ENCODE peak calls at places on chromosomes 5 and 9, in six cellular contexts. W is endothelial cell of umbilical vein, F is fibroblast of lung, P is MM.1S, M is astrocyte, T is neuronal stem cell. E is an unnamed sample.

GRCh38 chr5:89213584-89213983 is 330.6 kb upstream of the MEF2C start:
- DNase-seq in W (no peak), F (peak; percentile 84), P (no peak), M (peak; percentile 89), T (no peak), E (no peak)

GRCh38 chr9:15306068-15306756 is 804 bp downstream of the TTC39B start:
- DNase-seq in W (peak; percentile 41), F (peak; percentile 63), P (no peak), M (peak; percentile 41), T (peak; percentile 5), E (no peak)

GRCh38 chr5:145236966-145237365 is 598.2 kb downstream of the PRELID2 start:
- DNase-seq in W (no peak), F (no peak), P (no peak), M (no peak), T (no peak), E (no peak)

GRCh38 chr5:10836991-10837390 is 76.0 kb upstream of the DAP start:
- DNase-seq in W (no peak), F (no peak), P (no peak), M (peak; percentile 85), T (no peak), E (no peak)

GRCh38 chr5:76766746-76767145 is 50.8 kb downstream of the F2R start:
- DNase-seq in W (peak; percentile 68), F (peak; percentile 64), P (no peak), M (peak; percentile 60), T (no peak), E (no peak)

GRCh38 chr5:145360936-145361335 is 474.2 kb downstream of the PRELID2 start:
- DNase-seq in W (no peak), F (peak; percentile 2), P (no peak), M (no peak), T (no peak), E (no peak)

GRCh38 chr5:123610665-123611406 is 98.9 kb downstream of the CSNK1G3 start:
- DNase-seq in W (peak; percentile 84), F (peak; percentile 86), P (peak; percentile 69), M (peak; percentile 46), T (peak; percentile 49), E (peak; percentile 83)

GRCh38 chr5:181042722-181043121 is 2.7 kb downstream of the BTNL9 start:
- DNase-seq in W (no peak), F (no peak), P (no peak), M (no peak), T (no peak), E (no peak)

GRCh38 chr9:130501645-130502044 is 56.9 kb downstream of the ASS1 start:
- DNase-seq in W (no peak), F (no peak), P (no peak), M (no peak), T (no peak), E (no peak)

GRCh38 chr9:14321517-14322125 is 7.7 kb upstream of the NFIB start:
- DNase-seq in W (peak; percentile 60), F (no peak), P (no peak), M (peak; percentile 57), T (no peak), E (peak; percentile 76)

GRCh38 chr9:108972626-108973209 is 38.5 kb downstream of the ABITRAM start:
- DNase-seq in W (no peak), F (peak; percentile 56), P (no peak), M (peak; percentile 21), T (no peak), E (no peak)

GRCh38 chr5:168104811-168105481 is 186.5 kb upstream of the WWC1 start:
- DNase-seq in W (no peak), F (no peak), P (no peak), M (no peak), T (no peak), E (no peak)

GRCh38 chr9:7297521-7297920 is 502.1 kb downstream of the DMAC1 start:
- DNase-seq in W (no peak), F (no peak), P (no peak), M (no peak), T (no peak), E (no peak)

GRCh38 chr9:995776-996175 is 19.3 kb downstream of the DMRT3 start:
- DNase-seq in W (no peak), F (no peak), P (no peak), M (peak; percentile 54), T (no peak), E (no peak)
- H3K27ac ChIP-seq in W (no peak overlapping the region), F (no peak overlapping the region), P (no peak overlapping the region), M (peak overlapping the region; percentile 47), T (no peak overlapping the region), E (no peak overlapping the region)

DNA sequence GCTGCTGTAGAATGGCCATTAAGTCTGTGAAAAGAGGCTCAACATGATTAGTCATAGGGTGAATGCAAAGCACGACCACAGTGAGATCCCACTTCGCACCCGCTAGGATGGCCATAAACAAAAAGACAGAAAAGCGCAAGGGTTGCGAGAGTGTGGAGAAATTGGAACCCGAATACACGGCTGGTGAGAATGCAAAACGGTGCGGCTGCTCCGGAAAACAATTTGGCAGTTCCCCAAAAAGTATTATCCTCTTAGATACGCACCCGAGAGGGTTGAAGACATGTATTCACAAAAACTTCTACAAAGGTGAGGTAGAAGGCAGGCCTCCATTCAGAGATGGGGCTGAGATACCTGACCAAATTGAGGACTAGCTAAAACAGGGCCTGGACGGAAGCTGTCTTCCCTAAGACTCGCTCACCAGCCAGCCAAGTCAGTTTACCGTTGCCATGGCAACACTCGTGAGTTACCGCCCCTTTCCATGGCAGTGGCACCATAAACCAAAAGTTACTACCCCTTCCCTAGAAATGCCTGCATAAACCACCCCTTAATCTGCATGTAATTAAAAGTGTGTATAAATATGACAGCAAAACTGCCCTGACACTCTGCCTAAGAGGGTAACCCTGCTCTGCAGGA is 726 bp upstream of the PSMB7 start:
- DNase-seq in W (no peak), F (no peak), P (no peak), M (no peak), T (peak; percentile 48), E (no peak)
- H3K4me2 ChIP-seq in W (no peak overlapping the region), F (no peak overlapping the region), P (peak overlapping the region; percentile 68), M (peak overlapping the region; percentile 22), T (no peak overlapping the region), E (peak overlapping the region; percentile 44)

DNA sequence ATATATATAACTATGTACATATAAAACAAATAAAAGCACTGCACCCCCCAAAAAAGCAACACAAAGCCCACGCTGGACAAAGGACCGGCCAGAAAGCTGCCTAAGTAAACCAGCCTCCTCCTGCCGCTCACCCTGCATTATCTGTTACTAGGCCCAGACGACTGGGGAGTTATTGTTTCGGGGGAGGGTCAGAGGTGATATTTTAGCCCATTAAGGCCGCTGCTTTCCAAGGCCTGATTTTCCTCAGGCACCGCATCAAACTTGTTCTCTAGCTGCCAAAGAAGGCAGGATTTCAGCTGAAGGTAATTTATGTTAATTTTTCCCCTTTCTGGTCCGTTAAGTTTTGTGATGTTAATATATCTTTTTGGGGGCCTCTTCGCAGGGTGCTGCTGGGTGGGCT is 44.0 kb upstream of the CTNNA1 start:
- DNase-seq in W (no peak), F (no peak), P (no peak), M (no peak), T (no peak), E (no peak)
- H3K27ac ChIP-seq in W (no peak overlapping the region), F (no peak overlapping the region), P (no peak overlapping the region), M (no peak overlapping the region), T (no peak overlapping the region), E (no peak overlapping the region)

GRCh38 chr5:140146523-140146842 is 20.7 kb downstream of the IGIP start:
- DNase-seq in W (no peak), F (no peak), P (no peak), M (no peak), T (no peak), E (no peak)

GRCh38 chr5:140143521-140144258 is 18.0 kb downstream of the IGIP start:
- DNase-seq in W (no peak), F (no peak), P (no peak), M (no peak), T (no peak), E (no peak)

GRCh38 chr5:140145818-140146522 is 20.2 kb downstream of the IGIP start:
- DNase-seq in W (peak; percentile 61), F (peak; percentile 58), P (peak; percentile 56), M (peak; percentile 35), T (peak; percentile 73), E (no peak)

GRCh38 chr5:140147460-140147859 is 21.7 kb downstream of the IGIP start:
- DNase-seq in W (no peak), F (no peak), P (no peak), M (no peak), T (no peak), E (no peak)

DNA sequence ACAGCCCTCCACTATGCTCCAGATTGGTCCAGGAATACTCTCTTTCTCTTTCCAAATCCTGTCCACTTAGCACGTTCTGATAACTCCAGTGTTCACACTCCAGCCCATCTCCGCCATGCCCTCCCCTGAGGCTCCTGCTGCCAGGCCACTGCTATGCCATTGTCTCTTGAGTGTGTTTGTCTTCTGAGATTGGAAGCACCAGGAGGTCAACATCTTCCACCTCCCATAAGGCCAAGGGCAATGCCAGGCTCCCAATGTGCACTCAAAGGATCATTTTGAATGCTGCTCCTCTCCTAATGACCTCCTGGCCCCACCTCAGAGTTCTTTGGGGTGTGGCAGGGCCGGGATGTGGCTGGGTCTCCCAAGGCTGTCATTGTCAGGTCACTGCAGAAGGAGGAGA is 19.5 kb downstream of the IGIP start:
- DNase-seq in W (no peak), F (no peak), P (no peak), M (no peak), T (no peak), E (no peak)
- H3K4me2 ChIP-seq in W (no peak overlapping the region), F (no peak overlapping the region), P (peak overlapping the region; percentile 73), M (peak overlapping the region; percentile 94), T (no peak overlapping the region), E (no peak overlapping the region)

DNA sequence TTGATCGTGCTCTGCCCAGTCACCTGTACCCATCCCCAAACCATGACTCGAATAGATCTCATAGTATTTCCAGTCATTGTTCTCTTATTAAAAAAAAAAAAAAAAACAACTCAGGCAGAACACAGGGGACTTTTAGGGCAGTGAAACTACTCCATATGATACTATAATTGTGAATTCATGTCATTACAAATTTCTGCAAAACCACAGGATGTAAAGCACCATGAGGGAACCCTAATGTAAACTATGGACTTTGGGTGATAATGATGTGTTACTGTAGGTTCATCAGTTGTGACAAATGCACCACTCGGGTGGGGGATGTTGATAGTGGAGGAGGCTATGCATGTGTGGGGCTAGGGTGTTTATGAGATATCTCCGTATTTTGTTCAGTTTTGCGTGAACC is 133.8 kb downstream of the RAB3C start:
- DNase-seq in W (no peak), F (no peak), P (no peak), M (no peak), T (no peak), E (no peak)
- H3K27ac ChIP-seq in W (no peak overlapping the region), F (no peak overlapping the region), P (no peak overlapping the region), M (no peak overlapping the region), T (no peak overlapping the region), E (no peak overlapping the region)

E was measured in Karpas-422.